ENCODE peak calls at places on chromosomes 12 and 14, in seven cellular contexts. P is left lung, F is GM23338, Z is astrocyte, U is progenitor cell of endocrine pancreas, R is HFF-Myc, L is MCF 10A. J is an unnamed sample.

GRCh38 chr12:79834712-79835376 is 100.1 kb downstream of the PPP1R12A start:
- DNase-seq in Z (no peak), F (no peak), L (no peak), P (no peak), R (no peak), U (no peak), J (no peak)

GRCh38 chr14:102295301-102295700 is 9.7 kb downstream of the MOK start:
- DNase-seq in F (no peak), L (no peak), Z (peak; percentile 45), R (no peak), P (no peak), U (no peak), J (no peak)

GRCh38 chr12:47274725-47275124 is 195.0 kb upstream of the AMIGO2 start:
- DNase-seq in L (no peak), P (no peak), Z (no peak), R (no peak), F (no peak), U (no peak), J (no peak)

GRCh38 chr12:66354291-66354690 is 52.0 kb downstream of the HELB start:
- DNase-seq in Z (peak; percentile 39), U (no peak), R (no peak), L (no peak), P (no peak), F (no peak), J (no peak)

GRCh38 chr12:50751921-50752721 is 11.8 kb upstream of the ATF1 start:
- DNase-seq in R (no peak), F (no peak), P (no peak), L (no peak), Z (peak; percentile 17), U (no peak), J (no peak)

GRCh38 chr14:90060312-90060964 is 1.4 kb upstream of the KCNK13 start:
- DNase-seq in U (peak; percentile 52), F (peak; percentile 87), L (peak; percentile 16), R (no peak), P (peak; percentile 37), Z (peak; percentile 40), J (peak; percentile 94)

GRCh38 chr12:61757831-61758505 is 502.2 kb upstream of the USP15 start:
- DNase-seq in F (no peak), R (no peak), P (no peak), L (peak; percentile 53), Z (no peak), U (no peak), J (no peak)

GRCh38 chr14:38481939-38482678 is 226.2 kb upstream of the CLEC14A start:
- DNase-seq in F (peak; percentile 5), P (peak; percentile 67), Z (peak; percentile 19), L (peak; percentile 59), R (peak; percentile 19), U (no peak), J (peak; percentile 44)

GRCh38 chr14:32940066-32940651 is 1.5 kb downstream of the NPAS3 start:
- DNase-seq in Z (peak; percentile 65), L (no peak), P (no peak), F (peak; percentile 14), U (no peak), R (no peak), J (no peak)

DNA sequence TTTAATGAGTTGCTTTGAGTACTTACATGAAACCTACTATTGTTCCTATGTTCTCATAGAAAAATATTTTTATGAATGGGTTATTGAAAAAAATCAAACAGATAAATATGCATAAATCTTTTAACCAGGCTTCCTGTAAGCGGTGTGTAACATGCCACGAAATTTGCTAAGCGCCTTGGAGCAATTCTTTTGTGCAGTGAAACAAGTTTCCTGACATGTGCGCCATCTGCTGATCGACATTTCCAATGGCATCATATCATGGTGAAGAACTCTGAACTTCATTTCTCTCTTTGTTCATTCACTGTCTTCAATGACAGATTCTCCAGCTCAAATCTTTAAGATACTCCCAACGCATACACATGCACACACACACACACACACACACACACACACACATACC is 145.6 kb upstream of the NAV3 start:
- DNase-seq in R (peak; percentile 63), L (peak; percentile 83), Z (peak; percentile 57), U (peak; percentile 37), F (peak; percentile 82), P (peak; percentile 46), J (peak; percentile 88)
- TF ChIP-seq CTCF in R (peak; percentile 61), L (peak; percentile 62), Z (peak; percentile 77), U (peak; percentile 73), F (peak; percentile 89), P (peak; percentile 13), J (peak; percentile 81)

DNA sequence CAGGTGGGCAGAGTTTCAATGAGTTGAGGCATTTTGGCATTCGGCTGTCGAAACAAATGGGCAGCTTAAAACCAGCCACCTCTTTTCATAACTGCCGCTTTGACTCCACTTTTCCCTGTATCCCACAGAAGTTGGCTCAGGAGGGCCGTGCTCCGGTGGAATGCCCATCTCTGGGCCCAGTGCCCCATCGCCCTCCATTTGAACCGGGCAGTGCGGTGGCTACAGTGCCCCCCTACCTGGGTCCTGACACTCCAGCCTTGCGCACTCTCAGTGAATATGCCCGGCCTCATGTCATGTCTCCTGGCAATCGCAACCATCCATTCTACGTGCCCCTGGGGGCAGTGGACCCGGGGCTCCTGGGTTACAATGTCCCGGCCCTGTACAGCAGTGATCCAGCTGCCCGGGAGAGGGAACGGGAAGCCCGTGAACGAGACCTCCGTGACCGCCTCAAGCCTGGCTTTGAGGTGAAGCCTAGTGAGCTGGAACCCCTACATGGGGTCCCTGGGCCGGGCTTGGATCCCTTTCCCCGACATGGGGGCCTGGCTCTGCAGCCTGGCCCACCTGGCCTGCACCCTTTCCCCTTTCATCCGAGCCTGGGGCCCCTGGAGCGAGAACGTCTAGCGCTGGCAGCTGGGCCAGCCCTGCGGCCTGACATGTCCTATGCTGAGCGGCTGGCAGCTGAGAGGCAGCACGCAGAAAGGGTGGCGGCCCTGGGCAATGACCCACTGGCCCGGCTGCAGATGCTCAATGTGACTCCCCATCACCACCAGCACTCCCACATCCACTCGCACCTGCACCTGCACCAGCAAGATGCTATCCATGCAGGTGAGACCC is 5.0 kb upstream of the RNU7-1 start:
- DNase-seq in P (peak; percentile 37), L (no peak), Z (no peak), U (no peak), R (no peak), F (no peak), J (no peak)
- TF ChIP-seq CTCF in P (peak; percentile 31), L (no peak), Z (no peak), U (no peak), R (no peak), F (no peak), J (peak; percentile 6)

GRCh38 chr14:26138764-26139445 is 458.9 kb downstream of the NOVA1 start:
- DNase-seq in U (no peak), P (no peak), Z (peak; percentile 4), L (no peak), R (no peak), F (peak; percentile 15), J (no peak)
- TF ChIP-seq CTCF in U (no peak), P (no peak), Z (no peak), L (no peak), R (no peak), F (no peak), J (no peak)

GRCh38 chr12:44526655-44527199 is 349.4 kb downstream of the NELL2 start:
- DNase-seq in Z (no peak), F (peak; percentile 19), U (no peak), R (no peak), P (no peak), L (no peak), J (no peak)
- TF ChIP-seq CTCF in Z (no peak), F (peak; percentile 19), U (peak; percentile 26), R (no peak), P (no peak), L (no peak), J (peak; percentile 69)